ENCODE peak calls at places on chromosome 13, in ten cellular contexts. One of them, this sample, is unnamed.
A peak's percentile ranks its signal among the peaks of the same experiment; 100 is the strongest.

GRCh38 chr13:101003566-101003965 is 329.0 kb upstream of the TMTC4 start:
- DNase-seq in astrocyte of the spinal cord: no peak
- DNase-seq in mesenchymal stem cell: no peak
- DNase-seq in colonic mucosa: no peak
- DNase-seq in WERI-Rb-1: no peak
- DNase-seq in naive thymus-derived CD4-positive, alpha-beta T cell: no peak
- DNase-seq in CD8-positive, alpha-beta memory T cell: no peak
- DNase-seq in astrocyte of the cerebellum: no peak
- DNase-seq in heart left ventricle: no peak
- DNase-seq in BJ: no peak
- DNase-seq in this sample: no peak

GRCh38 chr13:57270493-57270892 is 103.5 kb downstream of the PRR20E start:
- DNase-seq in WERI-Rb-1: no peak
- DNase-seq in astrocyte of the cerebellum: no peak
- DNase-seq in astrocyte of the spinal cord: no peak
- DNase-seq in CD8-positive, alpha-beta memory T cell: no peak
- DNase-seq in BJ: no peak
- DNase-seq in heart left ventricle: no peak
- DNase-seq in naive thymus-derived CD4-positive, alpha-beta T cell: no peak
- DNase-seq in mesenchymal stem cell: no peak
- DNase-seq in colonic mucosa: no peak
- DNase-seq in this sample: no peak

GRCh38 chr13:37791699-37792098 is 77.9 kb downstream of the TRPC4 start:
- DNase-seq in naive thymus-derived CD4-positive, alpha-beta T cell: no peak
- DNase-seq in WERI-Rb-1: no peak
- DNase-seq in heart left ventricle: no peak
- DNase-seq in BJ: no peak
- DNase-seq in astrocyte of the spinal cord: no peak
- DNase-seq in mesenchymal stem cell: no peak
- DNase-seq in astrocyte of the cerebellum: no peak
- DNase-seq in CD8-positive, alpha-beta memory T cell: no peak
- DNase-seq in colonic mucosa: no peak
- DNase-seq in this sample: peak; percentile 4

GRCh38 chr13:20796791-20797513 is 23.2 kb upstream of the EEF1AKMT1 start:
- DNase-seq in colonic mucosa: no peak
- DNase-seq in astrocyte of the cerebellum: no peak
- DNase-seq in CD8-positive, alpha-beta memory T cell: no peak
- DNase-seq in naive thymus-derived CD4-positive, alpha-beta T cell: no peak
- DNase-seq in astrocyte of the spinal cord: no peak
- DNase-seq in mesenchymal stem cell: peak; percentile 48
- DNase-seq in BJ: no peak
- DNase-seq in WERI-Rb-1: no peak
- DNase-seq in heart left ventricle: no peak
- DNase-seq in this sample: no peak

GRCh38 chr13:111387026-111387871 is 66.8 kb downstream of the TEX29 start:
- DNase-seq in colonic mucosa: no peak
- DNase-seq in naive thymus-derived CD4-positive, alpha-beta T cell: no peak
- DNase-seq in WERI-Rb-1: no peak
- DNase-seq in astrocyte of the spinal cord: no peak
- DNase-seq in heart left ventricle: no peak
- DNase-seq in BJ: no peak
- DNase-seq in CD8-positive, alpha-beta memory T cell: no peak
- DNase-seq in astrocyte of the cerebellum: no peak
- DNase-seq in mesenchymal stem cell: no peak
- DNase-seq in this sample: no peak

GRCh38 chr13:79621902-79622301 is 140.9 kb downstream of the NDFIP2 start:
- DNase-seq in CD8-positive, alpha-beta memory T cell: no peak
- DNase-seq in colonic mucosa: no peak
- DNase-seq in heart left ventricle: no peak
- DNase-seq in astrocyte of the cerebellum: no peak
- DNase-seq in BJ: no peak
- DNase-seq in WERI-Rb-1: no peak
- DNase-seq in mesenchymal stem cell: no peak
- DNase-seq in astrocyte of the spinal cord: no peak
- DNase-seq in naive thymus-derived CD4-positive, alpha-beta T cell: no peak
- DNase-seq in this sample: no peak

GRCh38 chr13:102642475-102642874 is 45.7 kb downstream of the TPP2 start:
- DNase-seq in WERI-Rb-1: peak; percentile 33
- DNase-seq in naive thymus-derived CD4-positive, alpha-beta T cell: no peak
- DNase-seq in mesenchymal stem cell: no peak
- DNase-seq in BJ: no peak
- DNase-seq in astrocyte of the cerebellum: peak; percentile 8
- DNase-seq in heart left ventricle: peak; percentile 67
- DNase-seq in astrocyte of the spinal cord: peak; percentile 20
- DNase-seq in CD8-positive, alpha-beta memory T cell: no peak
- DNase-seq in colonic mucosa: peak; percentile 23
- DNase-seq in this sample: no peak

GRCh38 chr13:33935969-33936368 is 118.0 kb downstream of the RFC3 start:
- DNase-seq in mesenchymal stem cell: no peak
- DNase-seq in heart left ventricle: no peak
- DNase-seq in CD8-positive, alpha-beta memory T cell: no peak
- DNase-seq in WERI-Rb-1: no peak
- DNase-seq in astrocyte of the cerebellum: no peak
- DNase-seq in naive thymus-derived CD4-positive, alpha-beta T cell: no peak
- DNase-seq in BJ: no peak
- DNase-seq in colonic mucosa: no peak
- DNase-seq in astrocyte of the spinal cord: no peak
- DNase-seq in this sample: no peak

GRCh38 chr13:77563110-77563509 is 27.6 kb downstream of the SCEL start:
- DNase-seq in BJ: no peak
- DNase-seq in naive thymus-derived CD4-positive, alpha-beta T cell: no peak
- DNase-seq in mesenchymal stem cell: peak; percentile 37
- DNase-seq in astrocyte of the spinal cord: peak; percentile 54
- DNase-seq in astrocyte of the cerebellum: peak; percentile 43
- DNase-seq in colonic mucosa: no peak
- DNase-seq in heart left ventricle: no peak
- DNase-seq in CD8-positive, alpha-beta memory T cell: no peak
- DNase-seq in WERI-Rb-1: no peak
- DNase-seq in this sample: peak; percentile 10

GRCh38 chr13:25738342-25738771 is 313.5 kb downstream of the SHISA2 start:
- DNase-seq in BJ: no peak
- DNase-seq in astrocyte of the cerebellum: peak; percentile 64
- DNase-seq in astrocyte of the spinal cord: peak; percentile 78
- DNase-seq in naive thymus-derived CD4-positive, alpha-beta T cell: peak; percentile 20
- DNase-seq in colonic mucosa: peak; percentile 30
- DNase-seq in CD8-positive, alpha-beta memory T cell: no peak
- DNase-seq in heart left ventricle: no peak
- DNase-seq in mesenchymal stem cell: no peak
- DNase-seq in WERI-Rb-1: no peak
- DNase-seq in this sample: peak; percentile 38

GRCh38 chr13:110756268-110756667 is 42.8 kb downstream of the ING1 start:
- DNase-seq in WERI-Rb-1: peak; percentile 26
- DNase-seq in colonic mucosa: no peak
- DNase-seq in mesenchymal stem cell: peak; percentile 44
- DNase-seq in astrocyte of the spinal cord: peak; percentile 52
- DNase-seq in BJ: no peak
- DNase-seq in naive thymus-derived CD4-positive, alpha-beta T cell: no peak
- DNase-seq in heart left ventricle: no peak
- DNase-seq in CD8-positive, alpha-beta memory T cell: no peak
- DNase-seq in astrocyte of the cerebellum: peak; percentile 35
- DNase-seq in this sample: peak; percentile 25

GRCh38 chr13:113448885-113449692 is 4.2 kb downstream of the ADPRHL1 start:
- DNase-seq in heart left ventricle: peak; percentile 43
- DNase-seq in CD8-positive, alpha-beta memory T cell: peak; percentile 87
- DNase-seq in BJ: no peak
- DNase-seq in colonic mucosa: peak; percentile 85
- DNase-seq in astrocyte of the spinal cord: no peak
- DNase-seq in mesenchymal stem cell: no peak
- DNase-seq in WERI-Rb-1: peak; percentile 99
- DNase-seq in naive thymus-derived CD4-positive, alpha-beta T cell: no peak
- DNase-seq in astrocyte of the cerebellum: no peak
- DNase-seq in this sample: no peak
- H3K4me3 ChIP-seq in heart left ventricle: peak overlapping the region; percentile 44
- H3K4me3 ChIP-seq in CD8-positive, alpha-beta memory T cell: no peak overlapping the region
- H3K4me3 ChIP-seq in BJ: no peak overlapping the region
- H3K4me3 ChIP-seq in colonic mucosa: peak overlapping the region; percentile 28
- H3K4me3 ChIP-seq in astrocyte of the spinal cord: no peak overlapping the region
- H3K4me3 ChIP-seq in mesenchymal stem cell: no peak overlapping the region
- H3K4me3 ChIP-seq in WERI-Rb-1: peak overlapping the region; percentile 85
- H3K4me3 ChIP-seq in naive thymus-derived CD4-positive, alpha-beta T cell: no peak overlapping the region
- H3K4me3 ChIP-seq in astrocyte of the cerebellum: no peak overlapping the region
- H3K4me3 ChIP-seq in this sample: no peak overlapping the region

GRCh38 chr13:114128348-114128623 is 4.1 kb downstream of the RASA3 start:
- DNase-seq in astrocyte of the spinal cord: no peak
- DNase-seq in mesenchymal stem cell: no peak
- DNase-seq in naive thymus-derived CD4-positive, alpha-beta T cell: no peak
- DNase-seq in BJ: no peak
- DNase-seq in astrocyte of the cerebellum: no peak
- DNase-seq in colonic mucosa: no peak
- DNase-seq in CD8-positive, alpha-beta memory T cell: no peak
- DNase-seq in WERI-Rb-1: no peak
- DNase-seq in heart left ventricle: no peak
- DNase-seq in this sample: no peak
- H3K4me3 ChIP-seq in astrocyte of the spinal cord: peak overlapping the region; percentile 14
- H3K4me3 ChIP-seq in mesenchymal stem cell: peak overlapping the region; percentile 33
- H3K4me3 ChIP-seq in naive thymus-derived CD4-positive, alpha-beta T cell: peak overlapping the region; percentile 90
- H3K4me3 ChIP-seq in BJ: no peak overlapping the region
- H3K4me3 ChIP-seq in astrocyte of the cerebellum: peak overlapping the region; percentile 12
- H3K4me3 ChIP-seq in colonic mucosa: peak overlapping the region; percentile 16
- H3K4me3 ChIP-seq in CD8-positive, alpha-beta memory T cell: peak overlapping the region; percentile 89
- H3K4me3 ChIP-seq in WERI-Rb-1: no peak overlapping the region
- H3K4me3 ChIP-seq in heart left ventricle: peak overlapping the region; percentile 93
- H3K4me3 ChIP-seq in this sample: no peak overlapping the region

GRCh38 chr13:106306748-106307277 is 228.6 kb downstream of the EFNB2 start:
- DNase-seq in WERI-Rb-1: peak; percentile 53
- DNase-seq in astrocyte of the spinal cord: no peak
- DNase-seq in BJ: no peak
- DNase-seq in CD8-positive, alpha-beta memory T cell: no peak
- DNase-seq in colonic mucosa: no peak
- DNase-seq in naive thymus-derived CD4-positive, alpha-beta T cell: no peak
- DNase-seq in astrocyte of the cerebellum: no peak
- DNase-seq in heart left ventricle: no peak
- DNase-seq in mesenchymal stem cell: no peak
- DNase-seq in this sample: no peak

GRCh38 chr13:106302843-106303242 is 232.6 kb downstream of the EFNB2 start:
- DNase-seq in mesenchymal stem cell: no peak
- DNase-seq in WERI-Rb-1: no peak
- DNase-seq in CD8-positive, alpha-beta memory T cell: no peak
- DNase-seq in colonic mucosa: no peak
- DNase-seq in astrocyte of the spinal cord: no peak
- DNase-seq in heart left ventricle: no peak
- DNase-seq in BJ: no peak
- DNase-seq in astrocyte of the cerebellum: no peak
- DNase-seq in naive thymus-derived CD4-positive, alpha-beta T cell: no peak
- DNase-seq in this sample: no peak

GRCh38 chr13:106299616-106300015 is 235.8 kb downstream of the EFNB2 start:
- DNase-seq in WERI-Rb-1: no peak
- DNase-seq in colonic mucosa: no peak
- DNase-seq in naive thymus-derived CD4-positive, alpha-beta T cell: no peak
- DNase-seq in mesenchymal stem cell: no peak
- DNase-seq in astrocyte of the cerebellum: no peak
- DNase-seq in astrocyte of the spinal cord: no peak
- DNase-seq in CD8-positive, alpha-beta memory T cell: no peak
- DNase-seq in heart left ventricle: no peak
- DNase-seq in BJ: no peak
- DNase-seq in this sample: no peak

GRCh38 chr13:106297283-106297682 is 238.2 kb downstream of the EFNB2 start:
- DNase-seq in astrocyte of the spinal cord: no peak
- DNase-seq in CD8-positive, alpha-beta memory T cell: no peak
- DNase-seq in astrocyte of the cerebellum: no peak
- DNase-seq in mesenchymal stem cell: no peak
- DNase-seq in WERI-Rb-1: no peak
- DNase-seq in BJ: no peak
- DNase-seq in colonic mucosa: peak; percentile 46
- DNase-seq in heart left ventricle: no peak
- DNase-seq in naive thymus-derived CD4-positive, alpha-beta T cell: no peak
- DNase-seq in this sample: no peak

DNA sequence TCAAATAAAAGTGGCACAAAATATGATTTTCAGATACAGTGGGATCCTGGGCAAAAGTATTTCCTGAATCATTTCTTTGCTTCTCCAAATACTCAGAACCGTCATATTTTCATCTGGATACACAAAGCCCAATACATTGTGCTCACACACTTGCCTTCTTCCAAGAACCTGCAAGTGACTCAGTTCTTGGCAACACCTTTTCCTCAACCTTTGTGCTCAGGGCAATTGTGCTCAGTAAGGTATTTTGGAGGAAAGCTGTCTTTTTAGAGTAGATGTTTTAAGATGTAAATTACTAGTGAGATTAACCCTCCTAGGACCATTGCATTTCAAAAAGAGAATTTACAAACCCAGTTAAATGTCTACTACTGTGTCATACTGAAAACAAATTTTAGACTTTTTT is 233.5 kb downstream of the EFNB2 start:
- DNase-seq in naive thymus-derived CD4-positive, alpha-beta T cell: no peak
- DNase-seq in BJ: no peak
- DNase-seq in colonic mucosa: no peak
- DNase-seq in heart left ventricle: no peak
- DNase-seq in CD8-positive, alpha-beta memory T cell: no peak
- DNase-seq in astrocyte of the cerebellum: no peak
- DNase-seq in astrocyte of the spinal cord: no peak
- DNase-seq in mesenchymal stem cell: no peak
- DNase-seq in WERI-Rb-1: no peak
- DNase-seq in this sample: no peak
- H3K4me3 ChIP-seq in naive thymus-derived CD4-positive, alpha-beta T cell: no peak overlapping the region
- H3K4me3 ChIP-seq in BJ: no peak overlapping the region
- H3K4me3 ChIP-seq in colonic mucosa: no peak overlapping the region
- H3K4me3 ChIP-seq in heart left ventricle: no peak overlapping the region
- H3K4me3 ChIP-seq in CD8-positive, alpha-beta memory T cell: no peak overlapping the region
- H3K4me3 ChIP-seq in astrocyte of the cerebellum: no peak overlapping the region
- H3K4me3 ChIP-seq in astrocyte of the spinal cord: no peak overlapping the region
- H3K4me3 ChIP-seq in mesenchymal stem cell: no peak overlapping the region
- H3K4me3 ChIP-seq in WERI-Rb-1: no peak overlapping the region
- H3K4me3 ChIP-seq in this sample: no peak overlapping the region

GRCh38 chr13:114097893-114098688 is 34.3 kb downstream of the RASA3 start:
- DNase-seq in astrocyte of the spinal cord: no peak
- DNase-seq in CD8-positive, alpha-beta memory T cell: peak; percentile 42
- DNase-seq in mesenchymal stem cell: no peak
- DNase-seq in naive thymus-derived CD4-positive, alpha-beta T cell: no peak
- DNase-seq in astrocyte of the cerebellum: no peak
- DNase-seq in heart left ventricle: peak; percentile 21
- DNase-seq in colonic mucosa: no peak
- DNase-seq in BJ: no peak
- DNase-seq in WERI-Rb-1: peak; percentile 10
- DNase-seq in this sample: no peak

GRCh38 chr13:114097504-114097892 is 34.9 kb downstream of the RASA3 start:
- DNase-seq in heart left ventricle: no peak
- DNase-seq in WERI-Rb-1: no peak
- DNase-seq in naive thymus-derived CD4-positive, alpha-beta T cell: no peak
- DNase-seq in CD8-positive, alpha-beta memory T cell: no peak
- DNase-seq in mesenchymal stem cell: no peak
- DNase-seq in colonic mucosa: no peak
- DNase-seq in BJ: no peak
- DNase-seq in astrocyte of the spinal cord: no peak
- DNase-seq in astrocyte of the cerebellum: no peak
- DNase-seq in this sample: no peak

GRCh38 chr13:114099918-114100445 is 32.4 kb downstream of the RASA3 start:
- DNase-seq in naive thymus-derived CD4-positive, alpha-beta T cell: no peak
- DNase-seq in CD8-positive, alpha-beta memory T cell: peak; percentile 49
- DNase-seq in heart left ventricle: peak; percentile 26
- DNase-seq in mesenchymal stem cell: peak; percentile 87
- DNase-seq in WERI-Rb-1: peak; percentile 67
- DNase-seq in astrocyte of the cerebellum: no peak
- DNase-seq in colonic mucosa: no peak
- DNase-seq in astrocyte of the spinal cord: no peak
- DNase-seq in BJ: no peak
- DNase-seq in this sample: no peak

GRCh38 chr13:114100446-114101320 is 31.7 kb downstream of the RASA3 start:
- DNase-seq in heart left ventricle: peak; percentile 43
- DNase-seq in astrocyte of the cerebellum: no peak
- DNase-seq in BJ: no peak
- DNase-seq in WERI-Rb-1: peak; percentile 32
- DNase-seq in astrocyte of the spinal cord: no peak
- DNase-seq in mesenchymal stem cell: peak; percentile 72
- DNase-seq in naive thymus-derived CD4-positive, alpha-beta T cell: no peak
- DNase-seq in CD8-positive, alpha-beta memory T cell: peak; percentile 37
- DNase-seq in colonic mucosa: no peak
- DNase-seq in this sample: no peak

GRCh38 chr13:114099191-114099590 is 33.2 kb downstream of the RASA3 start:
- DNase-seq in colonic mucosa: peak; percentile 47
- DNase-seq in mesenchymal stem cell: peak; percentile 99
- DNase-seq in WERI-Rb-1: peak; percentile 88
- DNase-seq in BJ: peak; percentile 88
- DNase-seq in naive thymus-derived CD4-positive, alpha-beta T cell: no peak
- DNase-seq in heart left ventricle: peak; percentile 91
- DNase-seq in astrocyte of the spinal cord: peak; percentile 96
- DNase-seq in astrocyte of the cerebellum: peak; percentile 69
- DNase-seq in CD8-positive, alpha-beta memory T cell: peak; percentile 46
- DNase-seq in this sample: peak; percentile 83
- H3K4me3 ChIP-seq in colonic mucosa: no peak overlapping the region
- H3K4me3 ChIP-seq in mesenchymal stem cell: peak overlapping the region; percentile 14
- H3K4me3 ChIP-seq in WERI-Rb-1: no peak overlapping the region
- H3K4me3 ChIP-seq in BJ: no peak overlapping the region
- H3K4me3 ChIP-seq in naive thymus-derived CD4-positive, alpha-beta T cell: no peak overlapping the region
- H3K4me3 ChIP-seq in heart left ventricle: no peak overlapping the region
- H3K4me3 ChIP-seq in astrocyte of the spinal cord: no peak overlapping the region
- H3K4me3 ChIP-seq in astrocyte of the cerebellum: no peak overlapping the region
- H3K4me3 ChIP-seq in CD8-positive, alpha-beta memory T cell: no peak overlapping the region
- H3K4me3 ChIP-seq in this sample: no peak overlapping the region

This sample was measured in skeletal muscle cell.